ENCODE peak calls at places on chromosomes 2 and 18, in seven cellular contexts. F is K562, P is left ventricle myocardium inferior, N is esophagus muscularis mucosa, I is AG10803, U is astrocyte of the cerebellum, B is right lobe of liver. C is an unnamed sample.

GRCh38 chr2:235381261-235381912 is 112.5 kb upstream of the AGAP1 start:
- DNase-seq in F (no peak), P (no peak), N (no peak), I (peak; percentile 21), U (no peak), B (no peak), C (no peak)

GRCh38 chr2:168772704-168773103 is 29.7 kb upstream of the NOSTRIN start:
- DNase-seq in F (no peak), P (no peak), N (no peak), I (no peak), U (no peak), B (no peak), C (no peak)

GRCh38 chr2:110211938-110212858 is at the start of gene MTLN:
- DNase-seq in F (peak; percentile 75), P (peak; percentile 76), N (no peak), I (peak; percentile 66), U (no peak), B (peak; percentile 78), C (no peak)

GRCh38 chr2:206271066-206271465 is 3.4 kb upstream of the ZDBF2 start:
- DNase-seq in F (no peak), P (no peak), N (no peak), I (no peak), U (no peak), B (no peak), C (no peak)

GRCh38 chr2:84807063-84807485 is 73.8 kb downstream of the TRABD2A start:
- DNase-seq in F (peak; percentile 14), P (no peak), N (no peak), I (peak; percentile 100), U (peak; percentile 99), B (no peak), C (no peak)

GRCh38 chr2:7612969-7613368 is 695.8 kb downstream of the RNF144A start:
- DNase-seq in F (no peak), P (no peak), N (peak; percentile 31), I (peak; percentile 41), U (no peak), B (no peak), C (no peak)

GRCh38 chr2:120431386-120432292 is 85.7 kb downstream of the INHBB start:
- DNase-seq in F (no peak), P (no peak), N (no peak), I (no peak), U (no peak), B (no peak), C (no peak)

GRCh38 chr18:32742620-32743019 is 30.2 kb downstream of the KLHL14 start:
- DNase-seq in F (no peak), P (no peak), N (no peak), I (no peak), U (no peak), B (no peak), C (no peak)

GRCh38 chr2:161245237-161245505 is 63.1 kb upstream of the PSMD14 start:
- DNase-seq in F (no peak), P (no peak), N (no peak), I (no peak), U (no peak), B (no peak), C (no peak)

GRCh38 chr2:9721346-9721745 is 90.5 kb upstream of the YWHAQ start:
- DNase-seq in F (no peak), P (no peak), N (no peak), I (no peak), U (no peak), B (no peak), C (no peak)

GRCh38 chr2:120660771-120661459 is 74.8 kb upstream of the GLI2 start:
- DNase-seq in F (no peak), P (no peak), N (no peak), I (no peak), U (no peak), B (peak; percentile 88), C (no peak)

GRCh38 chr2:58137221-58137620 is 90.6 kb downstream of the VRK2 start:
- DNase-seq in F (no peak), P (no peak), N (no peak), I (peak; percentile 80), U (peak; percentile 66), B (no peak), C (no peak)

GRCh38 chr2:29940706-29941105 is 19.3 kb upstream of the ALK start:
- DNase-seq in F (no peak), P (peak; percentile 32), N (peak; percentile 55), I (no peak), U (no peak), B (no peak), C (no peak)

GRCh38 chr2:85813211-85813977 is 59.6 kb downstream of the ATOH8 start:
- DNase-seq in F (no peak), P (no peak), N (peak; percentile 72), I (no peak), U (no peak), B (no peak), C (no peak)

GRCh38 chr2:240553956-240554480 is 3.8 kb downstream of the ANKMY1 start:
- DNase-seq in F (no peak), P (no peak), N (no peak), I (no peak), U (no peak), B (no peak), C (no peak)

GRCh38 chr18:75067996-75068645 is 140.8 kb downstream of the PTGR3 start:
- DNase-seq in F (no peak), P (no peak), N (no peak), I (no peak), U (no peak), B (no peak), C (no peak)

GRCh38 chr2:19474128-19474527 is 115.7 kb upstream of the OSR1 start:
- DNase-seq in F (no peak), P (no peak), N (no peak), I (peak; percentile 93), U (peak; percentile 87), B (no peak), C (no peak)

GRCh38 chr2:224222320-224222719 is 179.6 kb downstream of the FAM124B start:
- DNase-seq in F (no peak), P (no peak), N (no peak), I (peak; percentile 43), U (no peak), B (no peak), C (no peak)

GRCh38 chr2:185507703-185508102 is 230.9 kb upstream of the FSIP2 start:
- DNase-seq in F (no peak), P (no peak), N (no peak), I (no peak), U (no peak), B (no peak), C (no peak)

GRCh38 chr2:175282300-175282699 is 100.8 kb upstream of the ATP5MC3 start:
- DNase-seq in F (peak; percentile 63), P (no peak), N (no peak), I (peak; percentile 33), U (peak; percentile 11), B (no peak), C (peak; percentile 7)

GRCh38 chr18:3321133-3321812 is 59.3 kb downstream of the MYL12B start:
- DNase-seq in F (peak; percentile 65), P (no peak), N (no peak), I (peak; percentile 69), U (peak; percentile 58), B (no peak), C (no peak)

DNA sequence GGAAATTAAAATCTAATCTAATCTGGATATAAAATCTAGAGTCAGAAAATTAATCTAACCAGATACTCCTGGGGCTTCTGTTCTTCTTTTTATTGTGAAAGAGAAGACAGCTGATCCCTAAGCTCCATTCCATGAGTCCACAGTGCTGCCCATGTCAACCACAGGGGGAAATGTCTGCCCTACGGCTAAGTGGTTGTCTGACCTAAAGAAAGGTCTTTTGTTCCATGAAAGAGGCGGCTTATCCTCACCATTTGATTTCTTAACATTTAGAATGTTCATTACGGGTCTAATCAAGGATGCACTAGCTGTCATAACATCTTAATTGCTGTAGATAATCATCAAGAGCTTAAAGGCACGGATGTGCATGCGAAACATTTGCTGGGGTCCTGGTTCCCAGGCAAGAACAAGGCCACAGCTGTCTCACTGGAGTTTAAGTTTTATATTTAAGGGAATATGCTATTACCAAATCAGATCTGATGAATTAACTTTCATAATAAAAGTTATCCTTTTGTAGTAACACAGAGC is 162.6 kb downstream of the PAX3 start:
- DNase-seq in F (no peak), P (no peak), N (no peak), I (no peak), U (no peak), B (no peak), C (no peak)
- TF ChIP-seq CTCF in F (no peak), P (no peak), N (no peak), I (no peak), U (no peak), B (no peak), C (no peak)

DNA sequence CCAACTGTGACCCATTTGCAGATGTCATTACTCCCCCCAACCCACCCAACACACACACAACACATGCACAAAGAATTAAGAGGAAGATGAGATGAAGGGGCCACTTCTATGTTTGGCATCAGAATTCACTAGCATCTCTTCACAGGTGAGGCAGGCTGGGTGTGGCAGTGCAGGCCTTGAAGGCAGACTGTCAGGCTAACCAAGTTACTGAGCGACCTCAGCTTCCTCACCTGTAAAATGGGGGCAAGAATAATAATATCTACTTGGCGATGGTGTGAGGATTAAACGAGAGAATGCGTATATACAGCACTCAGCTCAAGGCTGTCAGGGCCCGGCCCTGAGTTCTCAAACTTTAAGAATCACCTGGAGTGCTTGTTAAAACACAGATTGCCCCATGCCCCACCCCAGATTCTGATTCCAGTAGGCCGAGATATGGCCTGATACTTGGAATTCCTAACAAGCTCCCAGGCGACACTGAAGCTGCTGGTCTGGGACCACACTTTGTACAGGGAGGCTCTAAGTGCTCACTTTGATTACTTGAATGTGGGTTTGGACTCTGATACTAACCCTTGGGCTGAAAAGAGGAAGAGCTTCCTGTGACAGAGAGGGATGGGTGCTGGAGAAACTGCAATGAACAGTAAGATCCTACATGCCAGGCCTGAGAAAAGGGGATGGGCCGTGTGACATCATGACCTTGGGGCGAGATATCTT is 1.1 kb downstream of the ACTG2 start:
- DNase-seq in F (no peak), P (no peak), N (no peak), I (no peak), U (no peak), B (no peak), C (no peak)
- H3K4me3 ChIP-seq in F (no peak overlapping the region), P (no peak overlapping the region), N (peak overlapping the region; percentile 60), I (no peak overlapping the region), U (no peak overlapping the region), B (no peak overlapping the region), C (no peak overlapping the region)

GRCh38 chr18:6877288-6877687 is 147.8 kb downstream of the ARHGAP28 start:
- DNase-seq in F (no peak), P (no peak), N (no peak), I (no peak), U (no peak), B (no peak), C (no peak)

GRCh38 chr18:6876646-6877045 is 147.1 kb downstream of the ARHGAP28 start:
- DNase-seq in F (no peak), P (no peak), N (no peak), I (peak; percentile 58), U (peak; percentile 72), B (no peak), C (no peak)

GRCh38 chr18:6875764-6876163 is 146.2 kb downstream of the ARHGAP28 start:
- DNase-seq in F (no peak), P (no peak), N (no peak), I (no peak), U (no peak), B (no peak), C (no peak)

GRCh38 chr18:6873352-6873751 is 143.8 kb downstream of the ARHGAP28 start:
- DNase-seq in F (no peak), P (no peak), N (no peak), I (no peak), U (no peak), B (no peak), C (no peak)

GRCh38 chr18:6874316-6874715 is 144.8 kb downstream of the ARHGAP28 start:
- DNase-seq in F (no peak), P (no peak), N (peak; percentile 78), I (no peak), U (no peak), B (no peak), C (no peak)
- TF ChIP-seq CTCF in F (no peak), P (peak; percentile 19), N (no peak), I (no peak), U (no peak), B (no peak), C (peak; percentile 53)

GRCh38 chr18:63314991-63315662 is 4.4 kb downstream of the BCL2 start:
- DNase-seq in F (no peak), P (no peak), N (no peak), I (no peak), U (no peak), B (no peak), C (no peak)
- H3K4me3 ChIP-seq in F (no peak overlapping the region), P (no peak overlapping the region), N (peak overlapping the region; percentile 76), I (no peak overlapping the region), U (no peak overlapping the region), B (no peak overlapping the region), C (no peak overlapping the region)